ENCODE peak calls at places on chromosomes 3 and 15, in nine cellular contexts. A is AG10803; W is AG04450; I is thoracic aorta; Z is tibial artery; T is cardiac fibroblast; K is CD8-positive, alpha-beta T cell; Y is nephron progenitor cell; M is H1. S is an unnamed sample.

GRCh38 chr15:62835351-62835750 is 207.2 kb upstream of the TPM1 start:
- DNase-seq in A (peak; percentile 19), W (no peak), I (no peak), Z (no peak), T (peak; percentile 48), K (no peak), Y (no peak), M (no peak), S (no peak)

GRCh38 chr3:48427630-48427962 is 2.3 kb downstream of the PLXNB1 start:
- DNase-seq in A (no peak), W (no peak), I (no peak), Z (no peak), T (no peak), K (no peak), Y (no peak), M (no peak), S (no peak)

GRCh38 chr3:78497692-78498091 is 1270.1 kb downstream of the ROBO1 start:
- DNase-seq in A (no peak), W (no peak), I (no peak), Z (no peak), T (no peak), K (no peak), Y (no peak), M (no peak), S (no peak)

GRCh38 chr15:48802867-48803266 is 8.0 kb downstream of the CEP152 start:
- DNase-seq in A (peak; percentile 94), W (peak; percentile 80), I (no peak), Z (no peak), T (peak; percentile 80), K (no peak), Y (no peak), M (no peak), S (no peak)

GRCh38 chr3:53978386-53978785 is 86.7 kb upstream of the SELENOK start:
- DNase-seq in A (no peak), W (no peak), I (no peak), Z (no peak), T (no peak), K (no peak), Y (no peak), M (no peak), S (no peak)

GRCh38 chr3:53346514-53346913 is 829 bp downstream of the DCP1A start:
- DNase-seq in A (no peak), W (no peak), I (no peak), Z (no peak), T (peak; percentile 24), K (no peak), Y (peak; percentile 15), M (no peak), S (no peak)

GRCh38 chr3:54046677-54047214 is 75.6 kb upstream of the CACNA2D3 start:
- DNase-seq in A (peak; percentile 54), W (no peak), I (no peak), Z (no peak), T (peak; percentile 97), K (no peak), Y (no peak), M (no peak), S (no peak)

GRCh38 chr15:74244818-74245341 is 8.8 kb downstream of the CCDC33 start:
- DNase-seq in A (no peak), W (no peak), I (no peak), Z (no peak), T (no peak), K (no peak), Y (no peak), M (no peak), S (no peak)

GRCh38 chr15:26772588-26773484 is at the start of gene GABRB3:
- DNase-seq in A (peak; percentile 2), W (no peak), I (no peak), Z (no peak), T (peak; percentile 21), K (no peak), Y (peak; percentile 86), M (no peak), S (no peak)

GRCh38 chr3:160553829-160554228 is 11.5 kb downstream of the KPNA4 start:
- DNase-seq in A (no peak), W (no peak), I (no peak), Z (no peak), T (no peak), K (no peak), Y (no peak), M (no peak), S (no peak)

GRCh38 chr3:83769791-83770663 is 1188.8 kb upstream of the CADM2 start:
- DNase-seq in A (no peak), W (no peak), I (no peak), Z (no peak), T (no peak), K (no peak), Y (no peak), M (no peak), S (no peak)

GRCh38 chr15:98567951-98568350 is 80.4 kb upstream of the IGF1R start:
- DNase-seq in A (no peak), W (no peak), I (no peak), Z (no peak), T (peak; percentile 12), K (no peak), Y (no peak), M (no peak), S (no peak)

GRCh38 chr15:60379466-60380274 is 18.1 kb downstream of the ANXA2 start:
- DNase-seq in A (peak; percentile 100), W (peak; percentile 92), I (no peak), Z (no peak), T (peak; percentile 92), K (no peak), Y (no peak), M (no peak), S (no peak)

GRCh38 chr15:36106640-36107335 is 472.6 kb upstream of the CDIN1 start:
- DNase-seq in A (peak; percentile 43), W (no peak), I (no peak), Z (no peak), T (peak; percentile 38), K (no peak), Y (no peak), M (no peak), S (no peak)

GRCh38 chr3:68239542-68239941 is 585.1 kb upstream of the SUCLG2 start:
- DNase-seq in A (no peak), W (no peak), I (no peak), Z (no peak), T (no peak), K (no peak), Y (no peak), M (no peak), S (no peak)

GRCh38 chr3:10327592-10327991 is 6.7 kb upstream of the SEC13 start:
- DNase-seq in A (no peak), W (no peak), I (no peak), Z (no peak), T (no peak), K (no peak), Y (no peak), M (no peak), S (no peak)

GRCh38 chr3:23650371-23651140 is 155.2 kb upstream of the UBE2E1 start:
- DNase-seq in A (peak; percentile 81), W (peak; percentile 80), I (no peak), Z (no peak), T (peak; percentile 62), K (no peak), Y (no peak), M (no peak), S (no peak)

GRCh38 chr15:69253156-69253555 is 45.6 kb upstream of the PAQR5 start:
- DNase-seq in A (peak; percentile 57), W (peak; percentile 74), I (no peak), Z (no peak), T (peak; percentile 83), K (no peak), Y (no peak), M (no peak), S (no peak)

GRCh38 chr15:58932791-58933310 is 628 bp downstream of the SLTM start:
- DNase-seq in A (peak; percentile 45), W (no peak), I (no peak), Z (no peak), T (peak; percentile 44), K (no peak), Y (peak; percentile 64), M (no peak), S (no peak)

GRCh38 chr15:98174286-98174685 is 213.8 kb downstream of the ARRDC4 start:
- DNase-seq in A (peak; percentile 37), W (no peak), I (no peak), Z (no peak), T (no peak), K (no peak), Y (no peak), M (no peak), S (no peak)

GRCh38 chr15:80163217-80163616 is 10.4 kb downstream of the FAH start:
- DNase-seq in A (no peak), W (no peak), I (no peak), Z (no peak), T (no peak), K (no peak), Y (no peak), M (no peak), S (no peak)
- TF ChIP-seq CTCF in A (no peak), W (no peak), I (no peak), Z (no peak), T (no peak), K (no peak), Y (no peak), M (no peak), S (no peak)

GRCh38 chr3:170062769-170063168 is 25.0 kb downstream of the GPR160 start:
- DNase-seq in A (no peak), W (no peak), I (no peak), Z (no peak), T (no peak), K (no peak), Y (no peak), M (no peak), S (no peak)
- TF ChIP-seq CTCF in A (no peak), W (no peak), I (no peak), Z (no peak), T (no peak), K (no peak), Y (no peak), M (peak; percentile 44), S (no peak)

GRCh38 chr3:130242850-130243569 is 102.5 kb upstream of the COL6A5 start:
- DNase-seq in A (peak; percentile 2), W (no peak), I (no peak), Z (no peak), T (peak; percentile 46), K (no peak), Y (no peak), M (no peak), S (no peak)
- TF ChIP-seq CTCF in A (peak; percentile 13), W (peak; percentile 25), I (no peak), Z (no peak), T (no peak), K (no peak), Y (no peak), M (no peak), S (no peak)

DNA sequence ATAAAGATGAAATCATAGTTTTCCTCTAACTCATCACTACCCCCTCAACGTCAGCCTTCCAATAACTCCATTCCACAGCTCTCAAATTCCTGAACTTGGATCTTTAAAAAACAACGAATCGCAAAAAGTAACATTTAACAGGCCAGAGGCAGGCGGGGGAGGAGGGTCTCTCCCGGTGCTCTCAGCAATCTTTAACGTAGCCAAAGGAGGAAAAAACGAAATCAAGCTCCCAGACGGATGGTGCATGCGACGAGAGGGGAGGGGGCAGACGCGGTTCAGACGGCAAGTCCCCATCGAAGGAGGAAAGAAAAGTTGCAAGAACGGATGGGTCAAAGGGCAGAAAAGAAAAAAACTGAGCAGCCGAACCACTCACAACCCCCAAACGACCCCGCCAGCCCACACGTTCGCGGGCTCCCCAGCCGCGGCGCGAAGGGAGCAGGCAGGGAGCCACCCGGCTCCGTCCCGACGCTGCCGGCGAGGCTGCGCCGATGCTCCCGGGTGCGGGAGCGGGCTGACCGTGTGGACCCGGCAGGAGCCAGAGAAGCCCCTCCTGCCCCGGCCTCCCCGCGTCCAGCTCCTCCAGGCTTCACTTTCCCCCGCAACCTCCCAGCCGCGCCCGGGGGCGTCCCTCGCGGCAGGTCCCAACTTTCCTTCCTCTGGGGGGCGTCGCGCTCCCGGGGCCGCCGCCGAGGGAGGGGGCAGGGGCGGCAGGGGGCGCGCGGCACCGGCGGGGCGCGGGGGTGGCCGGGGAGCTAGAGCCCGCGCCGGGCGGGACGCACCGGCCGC is 661 bp downstream of the PEAK1 start:
- DNase-seq in A (peak; percentile 52), W (no peak), I (no peak), Z (peak; percentile 22), T (peak; percentile 46), K (peak; percentile 46), Y (peak; percentile 63), M (no peak), S (no peak)
- TF ChIP-seq CTCF in A (peak; percentile 15), W (peak; percentile 14), I (no peak), Z (no peak), T (no peak), K (no peak), Y (no peak), M (no peak), S (no peak)